ENCODE peak calls at places on chromosomes 16 and 17, in seven cellular contexts. S is GM12892, B is HL-60, R is Panc1, J is suprapubic skin, G is GM12891, N is prostate gland. Q is an unnamed sample.
A peak's percentile ranks its signal among the peaks of the same experiment; 100 is the strongest.

GRCh38 chr16:72908362-72908838 is 139.5 kb downstream of the ZFHX3 start:
- DNase-seq in S (no peak), B (peak; percentile 68), R (no peak), J (no peak), G (no peak), N (no peak), Q (no peak)

GRCh38 chr16:87198328-87198731 is 118.9 kb downstream of the C16orf95 start:
- DNase-seq in S (no peak), B (no peak), R (no peak), J (no peak), G (no peak), N (no peak), Q (no peak)

GRCh38 chr17:44053130-44053872 is 13.2 kb downstream of the LSM12 start:
- DNase-seq in S (no peak), B (no peak), R (no peak), J (no peak), G (no peak), N (no peak), Q (no peak)

GRCh38 chr17:65638221-65638940 is 76.9 kb upstream of the AXIN2 start:
- DNase-seq in S (no peak), B (no peak), R (no peak), J (no peak), G (no peak), N (no peak), Q (no peak)

GRCh38 chr17:76582660-76583059 is 3.0 kb downstream of the ST6GALNAC2 start:
- DNase-seq in S (no peak), B (no peak), R (no peak), J (peak; percentile 45), G (no peak), N (no peak), Q (peak; percentile 70)

GRCh38 chr16:22220076-22220453 is 14.0 kb downstream of the EEF2K start:
- DNase-seq in S (no peak), B (no peak), R (no peak), J (no peak), G (no peak), N (no peak), Q (no peak)

GRCh38 chr17:51610155-51610554 is 349.8 kb downstream of the UTP18 start:
- DNase-seq in S (no peak), B (no peak), R (no peak), J (no peak), G (no peak), N (no peak), Q (no peak)

GRCh38 chr17:32297424-32297823 is 31.8 kb downstream of the RHBDL3 start:
- DNase-seq in S (no peak), B (no peak), R (no peak), J (no peak), G (no peak), N (no peak), Q (no peak)

GRCh38 chr16:27446721-27447120 is 44.7 kb downstream of the IL21R start:
- DNase-seq in S (peak; percentile 34), B (no peak), R (no peak), J (no peak), G (no peak), N (no peak), Q (no peak)

GRCh38 chr17:31497994-31498826 is 106.7 kb downstream of the RAB11FIP4 start:
- DNase-seq in S (no peak), B (no peak), R (no peak), J (no peak), G (no peak), N (no peak), Q (no peak)

GRCh38 chr16:89855986-89856385 is 17.4 kb upstream of the TCF25 start:
- DNase-seq in S (no peak), B (no peak), R (no peak), J (no peak), G (no peak), N (no peak), Q (no peak)

GRCh38 chr16:30839523-30840227 is 52.7 kb upstream of the ZNF629 start:
- DNase-seq in S (no peak), B (no peak), R (no peak), J (no peak), G (no peak), N (no peak), Q (no peak)

GRCh38 chr17:83083368-83084201 is 4.2 kb downstream of the METRNL start:
- DNase-seq in S (no peak), B (peak; percentile 74), R (no peak), J (peak; percentile 93), G (no peak), N (no peak), Q (no peak)

GRCh38 chr17:78659546-78659945 is 82.3 kb upstream of the DNAH17 start:
- DNase-seq in S (no peak), B (no peak), R (no peak), J (no peak), G (no peak), N (no peak), Q (no peak)

GRCh38 chr17:60421273-60422161 is 772 bp upstream of the CHCT1 start:
- DNase-seq in S (peak; percentile 82), B (peak; percentile 84), R (peak; percentile 12), J (peak; percentile 80), G (peak; percentile 84), N (peak; percentile 24), Q (peak; percentile 68)

GRCh38 chr17:81156866-81157805 is 8.2 kb upstream of the PVALEF start:
- DNase-seq in S (no peak), B (no peak), R (no peak), J (no peak), G (no peak), N (no peak), Q (no peak)

DNA sequence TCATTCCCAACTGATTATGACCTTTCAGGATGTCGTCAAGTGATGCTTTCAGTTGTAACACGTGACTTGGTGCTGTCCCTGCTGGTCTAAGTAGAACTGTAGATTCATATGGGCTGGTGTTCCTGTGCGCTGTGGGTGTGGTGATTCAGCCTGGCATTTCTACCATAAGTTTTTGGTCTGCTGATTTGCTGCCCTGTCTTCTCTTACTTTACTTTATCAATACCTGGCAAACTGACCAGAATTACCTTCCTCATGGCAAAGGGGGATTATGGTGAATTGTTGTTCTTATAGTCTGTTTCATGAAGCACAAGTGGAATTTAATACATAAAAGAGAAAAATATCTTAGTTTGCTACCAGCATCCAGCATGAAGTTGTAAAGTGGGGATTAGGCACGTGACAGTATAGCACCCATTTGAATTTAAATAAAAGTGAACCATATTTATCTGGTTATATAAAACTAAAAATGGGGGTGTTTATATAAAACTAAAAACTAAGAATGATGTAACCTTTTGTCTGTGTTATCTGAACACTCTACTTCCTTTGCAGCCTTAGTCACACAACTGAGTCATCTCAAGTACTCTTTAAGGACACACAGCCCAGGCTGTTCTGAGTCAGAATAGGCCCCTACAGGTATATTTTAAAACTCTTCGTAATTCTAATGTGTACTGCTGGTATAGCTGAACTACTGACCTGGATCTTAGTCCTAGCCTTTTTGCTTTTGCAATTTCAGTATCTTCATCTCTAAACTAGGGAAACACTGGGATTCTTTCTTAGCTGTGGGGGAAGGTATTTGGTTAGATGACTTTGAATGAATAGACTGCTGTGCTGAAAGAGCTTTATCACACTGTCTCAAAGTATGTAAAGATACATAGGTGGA is 28.3 kb downstream of the TTC19 start:
- DNase-seq in S (peak; percentile 23), B (no peak), R (peak; percentile 78), J (no peak), G (peak; percentile 32), N (no peak), Q (no peak)
- TF ChIP-seq POLR2AphosphoS5 in S (peak; percentile 56), B (no peak), R (peak; percentile 12), J (no peak), G (no peak), N (no peak), Q (no peak)

GRCh38 chr16:790086-790485 is 1.7 kb downstream of the CHTF18 start:
- DNase-seq in S (no peak), B (no peak), R (no peak), J (no peak), G (no peak), N (no peak), Q (no peak)

GRCh38 chr16:789451-789850 is 1.0 kb downstream of the CHTF18 start:
- DNase-seq in S (no peak), B (no peak), R (no peak), J (no peak), G (no peak), N (no peak), Q (no peak)

GRCh38 chr16:793414-793813 is 5.0 kb downstream of the CHTF18 start:
- DNase-seq in S (no peak), B (no peak), R (no peak), J (no peak), G (no peak), N (no peak), Q (no peak)

GRCh38 chr16:792221-792995 is 4.0 kb downstream of the CHTF18 start:
- DNase-seq in S (no peak), B (no peak), R (no peak), J (no peak), G (no peak), N (no peak), Q (no peak)

GRCh38 chr16:791131-791530 is 2.7 kb downstream of the CHTF18 start:
- DNase-seq in S (no peak), B (no peak), R (no peak), J (no peak), G (no peak), N (no peak), Q (no peak)
- TF ChIP-seq POLR2AphosphoS5 in S (no peak), B (no peak), R (no peak), J (no peak), G (no peak), N (no peak), Q (no peak)

GRCh38 chr17:66776999-66777688 is 57.8 kb upstream of the CACNG5 start:
- DNase-seq in S (no peak), B (no peak), R (no peak), J (peak; percentile 20), G (no peak), N (no peak), Q (no peak)

GRCh38 chr17:66772148-66772812 is 62.6 kb upstream of the CACNG5 start:
- DNase-seq in S (no peak), B (no peak), R (no peak), J (no peak), G (no peak), N (no peak), Q (no peak)

GRCh38 chr17:66775881-66776400 is 59.0 kb upstream of the CACNG5 start:
- DNase-seq in S (no peak), B (no peak), R (no peak), J (peak; percentile 5), G (no peak), N (no peak), Q (no peak)

GRCh38 chr17:66777689-66778225 is 57.2 kb upstream of the CACNG5 start:
- DNase-seq in S (no peak), B (no peak), R (no peak), J (peak; percentile 16), G (no peak), N (no peak), Q (no peak)

DNA sequence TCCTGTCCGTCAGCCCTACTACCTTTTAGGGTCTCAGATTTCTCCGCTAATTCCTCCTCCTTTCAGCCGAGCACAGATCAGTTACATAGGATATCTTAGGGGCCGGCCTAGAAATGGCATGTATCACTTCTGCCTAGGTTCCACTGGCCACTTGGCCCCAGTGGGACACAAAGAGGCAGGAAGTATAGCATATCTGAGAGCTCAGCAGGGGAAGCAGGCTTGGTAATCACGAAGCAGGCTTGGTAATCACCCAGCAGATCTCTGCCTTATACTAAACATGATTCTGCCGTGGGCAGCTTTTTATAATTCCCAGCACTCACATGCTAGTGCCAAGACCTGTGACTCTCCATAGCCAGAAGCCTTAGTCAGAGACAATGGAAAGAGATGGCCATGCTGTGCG is 59.7 kb upstream of the CACNG5 start:
- DNase-seq in S (no peak), B (no peak), R (no peak), J (no peak), G (no peak), N (no peak), Q (no peak)
- TF ChIP-seq POLR2AphosphoS5 in S (no peak), B (no peak), R (no peak), J (no peak), G (no peak), N (no peak), Q (no peak)

GRCh38 chr17:74987909-74988711 is 678 bp downstream of the CDR2L start:
- DNase-seq in S (no peak), B (peak; percentile 27), R (no peak), J (peak; percentile 93), G (no peak), N (peak; percentile 83), Q (peak; percentile 79)
- TF ChIP-seq POLR2AphosphoS5 in S (no peak), B (no peak), R (no peak), J (no peak), G (no peak), N (no peak), Q (no peak)